ENCODE peak calls at places on chromosome 18, in four cellular contexts. C is fibroblast of the aortic adventitia, Y is mammary epithelial cell, E is HCT116. W is an unnamed sample.

GRCh38 chr18:48792141-48792540 is 158.6 kb downstream of the SMAD7 start:
- DNase-seq in E (no peak), Y (no peak), C (no peak), W (no peak)

GRCh38 chr18:3578621-3579020 is 128.6 kb downstream of the TGIF1 start:
- DNase-seq in E (no peak), Y (peak; percentile 77), C (no peak), W (no peak)

GRCh38 chr18:34773378-34773777 is 63.3 kb downstream of the DTNA start:
- DNase-seq in Y (no peak), C (peak; percentile 37), E (no peak), W (peak; percentile 65)

GRCh38 chr18:70288171-70288850 is 534 bp upstream of the SOCS6 start:
- DNase-seq in Y (no peak), C (peak; percentile 39), E (no peak), W (peak; percentile 36)

GRCh38 chr18:57859314-57859713 is 56.2 kb upstream of the ATP8B1 start:
- DNase-seq in Y (peak; percentile 40), C (no peak), E (peak; percentile 32), W (peak; percentile 33)

GRCh38 chr18:46639386-46639785 is 17.6 kb downstream of the LOXHD1 start:
- DNase-seq in E (no peak), C (no peak), Y (no peak), W (no peak)

GRCh38 chr18:72588339-72588738 is 44.2 kb upstream of the CBLN2 start:
- DNase-seq in C (no peak), Y (no peak), E (no peak), W (no peak)

GRCh38 chr18:68314403-68314802 is 400.5 kb downstream of the TMX3 start:
- DNase-seq in E (no peak), Y (no peak), C (no peak), W (peak; percentile 10)

GRCh38 chr18:79936641-79937040 is 14.8 kb downstream of the SLC66A2 start:
- DNase-seq in Y (no peak), C (no peak), E (no peak), W (no peak)

GRCh38 chr18:6994053-6994452 is 123.5 kb downstream of the LAMA1 start:
- DNase-seq in E (no peak), Y (peak; percentile 93), C (no peak), W (peak; percentile 44)

GRCh38 chr18:34592961-34593382 is 117.1 kb upstream of the DTNA start:
- DNase-seq in Y (peak; percentile 76), C (peak; percentile 73), E (no peak), W (peak; percentile 51)

GRCh38 chr18:37471619-37472018 is 94.0 kb downstream of the CELF4 start:
- DNase-seq in Y (no peak), C (no peak), E (no peak), W (no peak)

GRCh38 chr18:80175451-80176235 is 66.6 kb downstream of the ADNP2 start:
- DNase-seq in C (no peak), Y (no peak), E (no peak), W (no peak)

GRCh38 chr18:2906522-2907458 is 60.0 kb downstream of the EMILIN2 start:
- DNase-seq in E (no peak), C (no peak), Y (no peak), W (peak; percentile 25)

GRCh38 chr18:11671156-11671555 is 17.9 kb upstream of the GNAL start:
- DNase-seq in C (no peak), Y (no peak), E (no peak), W (no peak)

GRCh38 chr18:30957086-30957485 is 85.5 kb downstream of the DSC3 start:
- DNase-seq in C (no peak), Y (peak; percentile 11), E (no peak), W (no peak)

GRCh38 chr18:29651121-29651675 is 1391.3 kb downstream of the DSC3 start:
- DNase-seq in E (no peak), C (peak; percentile 31), Y (peak; percentile 75), W (no peak)

GRCh38 chr18:70671889-70672551 is 383.2 kb downstream of the SOCS6 start:
- DNase-seq in Y (no peak), C (no peak), E (no peak), W (no peak)

GRCh38 chr18:7417742-7418141 is 149.4 kb upstream of the PTPRM start:
- DNase-seq in Y (peak; percentile 90), E (no peak), C (no peak), W (peak; percentile 57)

GRCh38 chr18:49690307-49690706 is 123.0 kb downstream of the ACAA2 start:
- DNase-seq in C (peak; percentile 95), E (peak; percentile 10), Y (peak; percentile 99), W (peak; percentile 95)

GRCh38 chr18:58892536-58892935 is 27.9 kb downstream of the ZNF532 start:
- DNase-seq in Y (no peak), C (no peak), E (no peak), W (no peak)

GRCh38 chr18:58894937-58895336 is 30.3 kb downstream of the ZNF532 start:
- DNase-seq in Y (no peak), E (no peak), C (no peak), W (no peak)

GRCh38 chr18:58893388-58894099 is 28.9 kb downstream of the ZNF532 start:
- DNase-seq in E (peak; percentile 53), C (no peak), Y (peak; percentile 53), W (no peak)

GRCh38 chr18:58895385-58895784 is 30.7 kb downstream of the ZNF532 start:
- DNase-seq in C (no peak), E (no peak), Y (no peak), W (no peak)

GRCh38 chr18:58891753-58892152 is 27.1 kb downstream of the ZNF532 start:
- DNase-seq in E (no peak), C (no peak), Y (no peak), W (peak; percentile 63)
- H3K4me3 ChIP-seq in E (no peak overlapping the region), C (peak overlapping the region; percentile 52), Y (no peak overlapping the region), W (peak overlapping the region; percentile 45)

GRCh38 chr18:76506395-76506794 is 11.4 kb upstream of the ZNF516 start:
- DNase-seq in E (no peak), C (no peak), Y (no peak), W (no peak)
- TF ChIP-seq CTCF in E (no peak), C (no peak), Y (no peak), W (no peak)

DNA sequence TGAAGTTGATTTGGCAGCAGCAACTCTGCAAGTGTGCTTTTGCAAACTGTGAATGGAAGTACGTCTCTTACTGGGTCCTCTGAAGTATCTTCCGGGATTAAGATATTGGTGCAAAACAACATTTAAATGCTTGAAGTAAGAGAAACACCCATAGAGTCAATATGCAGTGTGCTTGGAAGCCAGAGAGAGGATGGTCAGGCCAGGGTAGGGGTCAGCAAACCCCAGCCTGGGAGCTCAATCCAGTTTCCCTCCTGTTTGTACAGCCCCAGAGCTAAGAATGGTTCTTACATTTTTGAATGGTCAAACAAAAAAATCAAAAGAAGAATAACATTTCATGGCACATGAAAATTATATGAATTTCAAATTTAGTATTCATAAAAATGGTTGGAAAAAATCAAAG is 13.5 kb downstream of the CCDC68 start:
- DNase-seq in E (no peak), C (no peak), Y (no peak), W (no peak)
- H3K4me3 ChIP-seq in E (peak overlapping the region; percentile 39), C (no peak overlapping the region), Y (no peak overlapping the region), W (peak overlapping the region; percentile 62)

DNA sequence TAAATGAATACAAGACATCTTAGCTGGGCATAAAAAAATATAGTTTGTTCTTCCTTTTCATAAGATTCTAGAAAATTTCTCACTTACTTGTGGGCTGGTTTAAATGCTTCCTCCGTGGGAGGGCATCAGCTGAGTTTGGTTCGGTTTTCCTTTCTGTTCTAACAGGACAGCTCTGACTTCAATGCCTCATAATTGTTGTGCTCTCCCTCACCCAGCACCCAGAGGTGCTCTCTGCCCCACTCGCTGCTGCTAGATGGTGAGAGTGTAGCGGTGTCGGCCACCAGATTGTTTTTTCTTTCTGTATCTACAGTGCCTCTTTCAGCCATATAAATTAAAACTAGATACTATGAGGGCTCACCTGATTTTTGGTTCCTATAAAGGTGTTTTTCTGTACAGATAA is 407.2 kb upstream of the CDH7 start:
- DNase-seq in Y (no peak), C (no peak), E (no peak), W (no peak)
- TF ChIP-seq CTCF in Y (no peak), C (no peak), E (no peak), W (no peak)

DNA sequence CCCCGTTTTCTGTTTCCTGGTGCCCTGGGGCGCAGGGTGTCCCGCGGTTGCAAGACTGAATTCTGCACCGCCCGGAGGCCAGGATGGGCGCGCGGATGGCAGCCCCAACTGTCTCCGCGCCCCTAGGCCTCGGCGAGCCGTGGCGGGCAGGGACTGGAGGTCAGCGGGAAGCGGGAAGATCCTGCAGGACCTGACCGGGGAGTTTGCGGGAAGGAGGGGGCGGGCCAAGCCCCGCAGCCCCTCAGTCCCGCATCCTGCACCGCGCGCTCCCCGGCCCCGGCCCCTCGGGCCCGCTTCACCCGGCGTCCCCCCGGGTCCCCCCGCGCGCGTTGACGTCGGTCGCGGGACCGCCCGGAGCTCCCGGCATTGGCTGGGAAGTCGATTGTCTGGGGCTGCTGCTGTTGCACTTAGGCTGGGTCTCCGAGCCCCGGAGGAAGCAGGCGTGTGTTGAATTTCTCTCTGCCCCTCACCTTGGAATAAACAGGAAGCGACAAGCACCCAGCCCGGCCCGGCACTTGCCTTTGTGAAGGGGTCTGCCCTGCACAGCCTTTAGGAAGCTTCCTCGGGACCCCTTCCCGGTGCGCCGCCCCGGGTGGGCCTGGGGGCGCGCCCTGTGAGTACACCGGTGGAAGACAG is at the start of gene LDLRAD4:
- DNase-seq in Y (no peak), C (no peak), E (no peak), W (no peak)
- H3K4me3 ChIP-seq in Y (peak within 1 kb of the TSS; percentile 21), C (peak within 1 kb of the TSS; percentile 46), E (peak within 1 kb of the TSS; percentile 19), W (peak within 1 kb of the TSS; percentile 41)

DNA sequence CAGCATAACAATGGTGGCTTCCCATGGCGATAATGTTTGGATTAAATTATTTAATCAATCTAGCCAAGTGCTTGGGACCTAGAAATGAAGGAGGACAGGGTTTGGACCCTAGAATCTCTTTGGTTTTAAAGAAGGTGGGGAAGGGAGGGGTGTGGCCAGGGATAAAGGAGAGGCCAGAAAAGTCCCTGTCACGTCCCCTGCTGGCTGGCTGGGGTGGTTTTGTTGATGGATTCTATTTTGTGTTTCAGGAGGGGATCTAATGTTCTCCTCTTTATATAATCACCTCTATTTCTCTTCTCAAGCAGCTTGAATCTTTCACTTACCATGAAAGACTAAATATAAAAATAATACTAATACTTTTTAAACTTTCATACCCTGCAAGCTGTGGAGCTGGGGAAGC is 52.6 kb upstream of the GALR1 start:
- DNase-seq in Y (no peak), C (no peak), E (peak; percentile 13), W (no peak)
- TF ChIP-seq CTCF in Y (no peak), C (peak; percentile 18), E (peak; percentile 47), W (peak; percentile 43)

GRCh38 chr18:23838801-23839366 is 149.6 kb downstream of the LAMA3 start:
- DNase-seq in C (peak; percentile 32), E (no peak), Y (peak; percentile 97), W (peak; percentile 60)
- H3K4me3 ChIP-seq in C (no peak overlapping the region), E (no peak overlapping the region), Y (peak overlapping the region; percentile 11), W (no peak overlapping the region)

GRCh38 chr18:21389283-21389682 is 147.3 kb downstream of the GREB1L start:
- DNase-seq in E (no peak), C (no peak), Y (no peak), W (no peak)
- TF ChIP-seq CTCF in E (no peak), C (no peak), Y (no peak), W (peak; percentile 8)

W was measured in fibroblast of villous mesenchyme.